ENCODE peak calls at places on chromosomes 3 and 15, in five cellular contexts. E, F, L, J and Q are unnamed samples.

GRCh38 chr3:17820275-17820674 is 77.8 kb upstream of the TBC1D5 start:
- DNase-seq in L (no peak), F (no peak), E (no peak), J (no peak), Q (no peak)

GRCh38 chr3:197168606-197169005 is 129.8 kb downstream of the DLG1 start:
- DNase-seq in E (peak), L (no peak), J (no peak), F (no peak), Q (no peak)

GRCh38 chr3:181326637-181327223 is 337.2 kb upstream of the DNAJC19 start:
- DNase-seq in L (no peak), J (no peak), E (no peak), F (no peak), Q (no peak)

GRCh38 chr3:179853176-179853575 is 183.6 kb downstream of the PEX5L start:
- DNase-seq in L (no peak), E (no peak), J (no peak), F (peak), Q (no peak)

GRCh38 chr15:70507772-70508351 is 255.5 kb downstream of the UACA start:
- DNase-seq in E (no peak), J (no peak), F (peak), L (no peak), Q (no peak)

GRCh38 chr15:51155906-51156305 is 61.2 kb upstream of the TNFAIP8L3 start:
- DNase-seq in J (no peak), E (no peak), L (no peak), F (no peak), Q (no peak)

GRCh38 chr15:70053006-70053702 is 44.6 kb downstream of the TLE3 start:
- DNase-seq in E (no peak), J (no peak), L (no peak), F (no peak), Q (no peak)

GRCh38 chr3:50334339-50335075 is 6.1 kb downstream of the RASSF1 start:
- DNase-seq in E (peak), L (no peak), F (no peak), J (no peak), Q (no peak)

GRCh38 chr3:66355394-66355793 is 134.6 kb downstream of the SLC25A26 start:
- DNase-seq in L (no peak), E (no peak), J (no peak), F (no peak), Q (no peak)

GRCh38 chr3:132342183-132342582 is 25.0 kb downstream of the ACP3 start:
- DNase-seq in J (no peak), L (no peak), E (no peak), F (no peak), Q (no peak)

GRCh38 chr15:50358805-50359204 is 3.8 kb upstream of the GABPB1 start:
- DNase-seq in E (no peak), L (no peak), J (no peak), F (peak), Q (no peak)

GRCh38 chr15:62648954-62649353 is 393.6 kb upstream of the TPM1 start:
- DNase-seq in L (no peak), E (no peak), J (no peak), F (no peak), Q (no peak)

GRCh38 chr3:11556851-11557644 is 86.7 kb downstream of the VGLL4 start:
- DNase-seq in L (peak), E (no peak), J (no peak), F (no peak), Q (no peak)

GRCh38 chr3:177329854-177330253 is 132.6 kb upstream of the TBL1XR1 start:
- DNase-seq in L (no peak), F (no peak), J (no peak), E (no peak), Q (no peak)

GRCh38 chr3:102348904-102349303 is 85.9 kb upstream of the ZPLD1 start:
- DNase-seq in L (no peak), E (no peak), F (no peak), J (no peak), Q (no peak)

GRCh38 chr3:171113716-171114115 is 87.2 kb upstream of the SLC2A2 start:
- DNase-seq in J (no peak), L (no peak), E (no peak), F (no peak), Q (no peak)

GRCh38 chr3:57257678-57258077 is 30.1 kb downstream of the APPL1 start:
- DNase-seq in E (no peak), J (no peak), L (no peak), F (no peak), Q (no peak)

GRCh38 chr15:81282911-81283310 is 41.0 kb downstream of the STARD5 start:
- DNase-seq in E (no peak), L (no peak), J (no peak), F (no peak), Q (no peak)

GRCh38 chr15:68818088-68818670 is 2.5 kb downstream of the ANP32A start:
- DNase-seq in F (peak), L (peak), E (peak), J (peak), Q (peak)

GRCh38 chr3:30826381-30827061 is 67.9 kb downstream of the GADL1 start:
- DNase-seq in F (no peak), J (no peak), E (no peak), L (no peak), Q (no peak)

GRCh38 chr3:62562017-62562416 is 188.7 kb upstream of the FEZF2 start:
- DNase-seq in L (no peak), J (no peak), F (no peak), E (no peak), Q (no peak)

GRCh38 chr3:94440767-94441493 is 378.1 kb downstream of the NSUN3 start:
- DNase-seq in J (no peak), L (no peak), F (no peak), E (no peak), Q (no peak)

GRCh38 chr3:156579427-156579851 is 24.5 kb upstream of the SSR3 start:
- DNase-seq in J (no peak), E (no peak), L (no peak), F (no peak), Q (no peak)

GRCh38 chr3:141115752-141116541 is 64.8 kb downstream of the SPSB4 start:
- DNase-seq in L (no peak), F (no peak), J (no peak), E (no peak), Q (no peak)

GRCh38 chr15:76330281-76330680 is 6.3 kb upstream of the ISL2 start:
- DNase-seq in F (peak), E (no peak), J (no peak), L (peak), Q (no peak)

GRCh38 chr3:52444860-52445793 is at the start of gene SEMA3G:
- DNase-seq in E (peak), F (peak), J (peak), L (peak), Q (peak)

GRCh38 chr3:53036063-53036619 is 9.7 kb downstream of the SFMBT1 start:
- DNase-seq in E (no peak), L (no peak), J (no peak), F (no peak), Q (no peak)

GRCh38 chr3:101972430-101973162 is 123.3 kb downstream of the NFKBIZ start:
- DNase-seq in L (no peak), F (no peak), J (no peak), E (no peak), Q (no peak)

GRCh38 chr15:30670056-30670455 is 44.1 kb downstream of the ARHGAP11B start:
- DNase-seq in L (no peak), F (no peak), J (no peak), E (no peak), Q (no peak)

GRCh38 chr15:64865998-64866520 is 24.3 kb downstream of the PLEKHO2 start:
- DNase-seq in E (no peak), F (no peak), L (no peak), J (no peak), Q (no peak)

GRCh38 chr3:54835701-54836100 is 92.2 kb downstream of the LRTM1 start:
- DNase-seq in L (no peak), F (no peak), J (no peak), E (no peak), Q (no peak)

GRCh38 chr3:157633241-157633640 is 130.0 kb upstream of the VEPH1 start:
- DNase-seq in J (no peak), L (no peak), F (no peak), E (no peak), Q (no peak)

GRCh38 chr3:52524752-52525661 is 8.7 kb downstream of the NT5DC2 start:
- DNase-seq in E (no peak), L (peak), J (no peak), F (no peak), Q (no peak)

GRCh38 chr3:69927571-69927970 is 72.0 kb upstream of the SAMMSON start:
- DNase-seq in E (no peak), J (no peak), F (no peak), L (no peak), Q (no peak)